ENCODE peak calls at places on chromosomes 11 and 22, in six cellular contexts. One of them, this sample, is unnamed.

GRCh38 chr11:77813256-77813655 is 7.3 kb downstream of the RSF1 start:
- DNase-seq in ACHN: no peak
- DNase-seq in stimulated activated CD4-positive, alpha-beta T cell treated with anti-CD3 and anti-CD28 coated beads, Interleukin-4, amount 100 ng/mL, for 4 hours: no peak
- DNase-seq in CD4-positive, alpha-beta T cell: no peak
- DNase-seq in astrocyte of the cerebellum: peak; percentile 32
- DNase-seq in AG08396: no peak
- DNase-seq in this sample: no peak

GRCh38 chr11:76551400-76551799 is 106.6 kb downstream of the EMSY start:
- DNase-seq in ACHN: peak; percentile 13
- DNase-seq in stimulated activated CD4-positive, alpha-beta T cell treated with anti-CD3 and anti-CD28 coated beads, Interleukin-4, amount 100 ng/mL, for 4 hours: no peak
- DNase-seq in CD4-positive, alpha-beta T cell: no peak
- DNase-seq in astrocyte of the cerebellum: no peak
- DNase-seq in AG08396: no peak
- DNase-seq in this sample: no peak

GRCh38 chr11:2451916-2452694 is 7.3 kb downstream of the KCNQ1 start:
- DNase-seq in ACHN: no peak
- DNase-seq in stimulated activated CD4-positive, alpha-beta T cell treated with anti-CD3 and anti-CD28 coated beads, Interleukin-4, amount 100 ng/mL, for 4 hours: no peak
- DNase-seq in CD4-positive, alpha-beta T cell: no peak
- DNase-seq in astrocyte of the cerebellum: no peak
- DNase-seq in AG08396: no peak
- DNase-seq in this sample: no peak

GRCh38 chr11:445765-446588 is 4.1 kb upstream of the PTDSS2 start:
- DNase-seq in ACHN: no peak
- DNase-seq in stimulated activated CD4-positive, alpha-beta T cell treated with anti-CD3 and anti-CD28 coated beads, Interleukin-4, amount 100 ng/mL, for 4 hours: no peak
- DNase-seq in CD4-positive, alpha-beta T cell: no peak
- DNase-seq in astrocyte of the cerebellum: no peak
- DNase-seq in AG08396: no peak
- DNase-seq in this sample: no peak

GRCh38 chr22:36326178-36327161 is 61.3 kb downstream of the MYH9 start:
- DNase-seq in ACHN: no peak
- DNase-seq in stimulated activated CD4-positive, alpha-beta T cell treated with anti-CD3 and anti-CD28 coated beads, Interleukin-4, amount 100 ng/mL, for 4 hours: no peak
- DNase-seq in CD4-positive, alpha-beta T cell: no peak
- DNase-seq in astrocyte of the cerebellum: no peak
- DNase-seq in AG08396: no peak
- DNase-seq in this sample: no peak

GRCh38 chr11:1072116-1072820 is 2.4 kb upstream of the MUC2 start:
- DNase-seq in ACHN: no peak
- DNase-seq in stimulated activated CD4-positive, alpha-beta T cell treated with anti-CD3 and anti-CD28 coated beads, Interleukin-4, amount 100 ng/mL, for 4 hours: no peak
- DNase-seq in CD4-positive, alpha-beta T cell: no peak
- DNase-seq in astrocyte of the cerebellum: no peak
- DNase-seq in AG08396: no peak
- DNase-seq in this sample: no peak

GRCh38 chr22:27467039-27467438 is 334.5 kb downstream of the MN1 start:
- DNase-seq in ACHN: no peak
- DNase-seq in stimulated activated CD4-positive, alpha-beta T cell treated with anti-CD3 and anti-CD28 coated beads, Interleukin-4, amount 100 ng/mL, for 4 hours: no peak
- DNase-seq in CD4-positive, alpha-beta T cell: no peak
- DNase-seq in astrocyte of the cerebellum: no peak
- DNase-seq in AG08396: no peak
- DNase-seq in this sample: no peak

GRCh38 chr11:26782220-26782619 is 60.4 kb upstream of the SLC5A12 start:
- DNase-seq in ACHN: no peak
- DNase-seq in stimulated activated CD4-positive, alpha-beta T cell treated with anti-CD3 and anti-CD28 coated beads, Interleukin-4, amount 100 ng/mL, for 4 hours: no peak
- DNase-seq in CD4-positive, alpha-beta T cell: no peak
- DNase-seq in astrocyte of the cerebellum: no peak
- DNase-seq in AG08396: no peak
- DNase-seq in this sample: no peak

GRCh38 chr11:19084661-19085315 is 24.3 kb upstream of the MRGPRX2 start:
- DNase-seq in ACHN: no peak
- DNase-seq in stimulated activated CD4-positive, alpha-beta T cell treated with anti-CD3 and anti-CD28 coated beads, Interleukin-4, amount 100 ng/mL, for 4 hours: no peak
- DNase-seq in CD4-positive, alpha-beta T cell: no peak
- DNase-seq in astrocyte of the cerebellum: no peak
- DNase-seq in AG08396: no peak
- DNase-seq in this sample: no peak

GRCh38 chr11:67700548-67701262 is 26.3 kb upstream of the ALDH3B2 start:
- DNase-seq in ACHN: no peak
- DNase-seq in stimulated activated CD4-positive, alpha-beta T cell treated with anti-CD3 and anti-CD28 coated beads, Interleukin-4, amount 100 ng/mL, for 4 hours: no peak
- DNase-seq in CD4-positive, alpha-beta T cell: no peak
- DNase-seq in astrocyte of the cerebellum: no peak
- DNase-seq in AG08396: no peak
- DNase-seq in this sample: no peak

GRCh38 chr11:21612326-21612725 is 580.6 kb upstream of the ANO5 start:
- DNase-seq in ACHN: no peak
- DNase-seq in stimulated activated CD4-positive, alpha-beta T cell treated with anti-CD3 and anti-CD28 coated beads, Interleukin-4, amount 100 ng/mL, for 4 hours: no peak
- DNase-seq in CD4-positive, alpha-beta T cell: no peak
- DNase-seq in astrocyte of the cerebellum: no peak
- DNase-seq in AG08396: no peak
- DNase-seq in this sample: no peak

GRCh38 chr11:117759305-117759704 is 37.7 kb downstream of the DSCAML1 start:
- DNase-seq in ACHN: no peak
- DNase-seq in stimulated activated CD4-positive, alpha-beta T cell treated with anti-CD3 and anti-CD28 coated beads, Interleukin-4, amount 100 ng/mL, for 4 hours: no peak
- DNase-seq in CD4-positive, alpha-beta T cell: no peak
- DNase-seq in astrocyte of the cerebellum: no peak
- DNase-seq in AG08396: no peak
- DNase-seq in this sample: no peak

GRCh38 chr11:100978942-100979341 is 150.7 kb downstream of the PGR start:
- DNase-seq in ACHN: no peak
- DNase-seq in stimulated activated CD4-positive, alpha-beta T cell treated with anti-CD3 and anti-CD28 coated beads, Interleukin-4, amount 100 ng/mL, for 4 hours: no peak
- DNase-seq in CD4-positive, alpha-beta T cell: no peak
- DNase-seq in astrocyte of the cerebellum: no peak
- DNase-seq in AG08396: no peak
- DNase-seq in this sample: no peak

GRCh38 chr11:119726585-119727522 is 2.1 kb downstream of the NECTIN1 start:
- DNase-seq in ACHN: no peak
- DNase-seq in stimulated activated CD4-positive, alpha-beta T cell treated with anti-CD3 and anti-CD28 coated beads, Interleukin-4, amount 100 ng/mL, for 4 hours: no peak
- DNase-seq in CD4-positive, alpha-beta T cell: no peak
- DNase-seq in astrocyte of the cerebellum: no peak
- DNase-seq in AG08396: no peak
- DNase-seq in this sample: no peak

GRCh38 chr11:128532571-128533091 is 54.7 kb downstream of the ETS1 start:
- DNase-seq in ACHN: no peak
- DNase-seq in stimulated activated CD4-positive, alpha-beta T cell treated with anti-CD3 and anti-CD28 coated beads, Interleukin-4, amount 100 ng/mL, for 4 hours: no peak
- DNase-seq in CD4-positive, alpha-beta T cell: no peak
- DNase-seq in astrocyte of the cerebellum: no peak
- DNase-seq in AG08396: no peak
- DNase-seq in this sample: no peak

GRCh38 chr11:16741473-16741872 is 3.0 kb downstream of the C11orf58 start:
- DNase-seq in ACHN: no peak
- DNase-seq in stimulated activated CD4-positive, alpha-beta T cell treated with anti-CD3 and anti-CD28 coated beads, Interleukin-4, amount 100 ng/mL, for 4 hours: no peak
- DNase-seq in CD4-positive, alpha-beta T cell: no peak
- DNase-seq in astrocyte of the cerebellum: no peak
- DNase-seq in AG08396: no peak
- DNase-seq in this sample: no peak

GRCh38 chr11:64876835-64877341 is 1.5 kb downstream of the EHD1 start:
- DNase-seq in ACHN: peak; percentile 67
- DNase-seq in stimulated activated CD4-positive, alpha-beta T cell treated with anti-CD3 and anti-CD28 coated beads, Interleukin-4, amount 100 ng/mL, for 4 hours: no peak
- DNase-seq in CD4-positive, alpha-beta T cell: no peak
- DNase-seq in astrocyte of the cerebellum: no peak
- DNase-seq in AG08396: peak; percentile 72
- DNase-seq in this sample: no peak

GRCh38 chr22:38924197-38924952 is 33.0 kb upstream of the APOBEC3A start:
- DNase-seq in ACHN: peak; percentile 93
- DNase-seq in stimulated activated CD4-positive, alpha-beta T cell treated with anti-CD3 and anti-CD28 coated beads, Interleukin-4, amount 100 ng/mL, for 4 hours: no peak
- DNase-seq in CD4-positive, alpha-beta T cell: no peak
- DNase-seq in astrocyte of the cerebellum: peak; percentile 93
- DNase-seq in AG08396: peak; percentile 80
- DNase-seq in this sample: no peak

GRCh38 chr22:32079110-32080089 is 36.3 kb downstream of the SLC5A1 start:
- DNase-seq in ACHN: peak; percentile 91
- DNase-seq in stimulated activated CD4-positive, alpha-beta T cell treated with anti-CD3 and anti-CD28 coated beads, Interleukin-4, amount 100 ng/mL, for 4 hours: no peak
- DNase-seq in CD4-positive, alpha-beta T cell: no peak
- DNase-seq in astrocyte of the cerebellum: peak; percentile 52
- DNase-seq in AG08396: peak; percentile 69
- DNase-seq in this sample: no peak

GRCh38 chr11:103091441-103091809 is 535 bp downstream of the DCUN1D5 start:
- DNase-seq in ACHN: peak; percentile 44
- DNase-seq in stimulated activated CD4-positive, alpha-beta T cell treated with anti-CD3 and anti-CD28 coated beads, Interleukin-4, amount 100 ng/mL, for 4 hours: peak; percentile 50
- DNase-seq in CD4-positive, alpha-beta T cell: peak; percentile 5
- DNase-seq in astrocyte of the cerebellum: no peak
- DNase-seq in AG08396: peak; percentile 28
- DNase-seq in this sample: peak; percentile 94

GRCh38 chr22:35018995-35019394 is 47.0 kb upstream of the ISX start:
- DNase-seq in ACHN: no peak
- DNase-seq in stimulated activated CD4-positive, alpha-beta T cell treated with anti-CD3 and anti-CD28 coated beads, Interleukin-4, amount 100 ng/mL, for 4 hours: no peak
- DNase-seq in CD4-positive, alpha-beta T cell: no peak
- DNase-seq in astrocyte of the cerebellum: no peak
- DNase-seq in AG08396: no peak
- DNase-seq in this sample: no peak

This sample was measured in Karpas-422.